ENCODE peak calls at places on chromosomes 2 and 18, in six cellular contexts. One of them, this sample, is unnamed.

GRCh38 chr2:54107455-54107764 is 8.0 kb upstream of the ACYP2 start:
- DNase-seq in tibial nerve: no peak
- DNase-seq in Caki2: no peak
- DNase-seq in GM12891: no peak
- DNase-seq in left ventricle myocardium superior: no peak
- DNase-seq in hepatocyte: no peak
- DNase-seq in this sample: no peak

GRCh38 chr18:55588876-55589595 is 1.0 kb upstream of the TCF4 start:
- DNase-seq in tibial nerve: no peak
- DNase-seq in Caki2: no peak
- DNase-seq in GM12891: no peak
- DNase-seq in left ventricle myocardium superior: no peak
- DNase-seq in hepatocyte: no peak
- DNase-seq in this sample: no peak

GRCh38 chr2:48912110-48912509 is 156.6 kb upstream of the LHCGR start:
- DNase-seq in tibial nerve: no peak
- DNase-seq in Caki2: no peak
- DNase-seq in GM12891: no peak
- DNase-seq in left ventricle myocardium superior: no peak
- DNase-seq in hepatocyte: peak
- DNase-seq in this sample: peak

GRCh38 chr2:64654063-64654811 is 524 bp upstream of the SERTAD2 start:
- DNase-seq in tibial nerve: peak
- DNase-seq in Caki2: no peak
- DNase-seq in GM12891: peak
- DNase-seq in left ventricle myocardium superior: peak
- DNase-seq in hepatocyte: peak
- DNase-seq in this sample: peak

GRCh38 chr2:144466637-144467036 is 53.3 kb downstream of the ZEB2 start:
- DNase-seq in tibial nerve: no peak
- DNase-seq in Caki2: no peak
- DNase-seq in GM12891: no peak
- DNase-seq in left ventricle myocardium superior: no peak
- DNase-seq in hepatocyte: no peak
- DNase-seq in this sample: no peak

GRCh38 chr2:18467727-18468363 is 92.6 kb downstream of the RDH14 start:
- DNase-seq in tibial nerve: no peak
- DNase-seq in Caki2: no peak
- DNase-seq in GM12891: no peak
- DNase-seq in left ventricle myocardium superior: peak
- DNase-seq in hepatocyte: no peak
- DNase-seq in this sample: no peak

GRCh38 chr2:209463226-209463625 is 39.4 kb downstream of the MAP2 start:
- DNase-seq in tibial nerve: no peak
- DNase-seq in Caki2: no peak
- DNase-seq in GM12891: no peak
- DNase-seq in left ventricle myocardium superior: no peak
- DNase-seq in hepatocyte: no peak
- DNase-seq in this sample: no peak

GRCh38 chr18:13618760-13619438 is 107.5 kb downstream of the FAM210A start:
- DNase-seq in tibial nerve: no peak
- DNase-seq in Caki2: no peak
- DNase-seq in GM12891: no peak
- DNase-seq in left ventricle myocardium superior: no peak
- DNase-seq in hepatocyte: no peak
- DNase-seq in this sample: no peak

GRCh38 chr2:217632036-217632435 is 370.8 kb downstream of the TNS1 start:
- DNase-seq in tibial nerve: no peak
- DNase-seq in Caki2: no peak
- DNase-seq in GM12891: no peak
- DNase-seq in left ventricle myocardium superior: peak
- DNase-seq in hepatocyte: no peak
- DNase-seq in this sample: no peak

GRCh38 chr2:1366546-1367134 is 46.6 kb upstream of the TPO start:
- DNase-seq in tibial nerve: peak
- DNase-seq in Caki2: no peak
- DNase-seq in GM12891: no peak
- DNase-seq in left ventricle myocardium superior: peak
- DNase-seq in hepatocyte: no peak
- DNase-seq in this sample: no peak

GRCh38 chr2:37650548-37651101 is 20.8 kb downstream of the CDC42EP3 start:
- DNase-seq in tibial nerve: no peak
- DNase-seq in Caki2: no peak
- DNase-seq in GM12891: no peak
- DNase-seq in left ventricle myocardium superior: no peak
- DNase-seq in hepatocyte: no peak
- DNase-seq in this sample: no peak

GRCh38 chr2:234269769-234270204 is 219.3 kb downstream of the SPP2 start:
- DNase-seq in tibial nerve: no peak
- DNase-seq in Caki2: no peak
- DNase-seq in GM12891: no peak
- DNase-seq in left ventricle myocardium superior: no peak
- DNase-seq in hepatocyte: no peak
- DNase-seq in this sample: peak

GRCh38 chr2:96205888-96206287 is 2.7 kb downstream of the STARD7 start:
- DNase-seq in tibial nerve: no peak
- DNase-seq in Caki2: no peak
- DNase-seq in GM12891: no peak
- DNase-seq in left ventricle myocardium superior: no peak
- DNase-seq in hepatocyte: no peak
- DNase-seq in this sample: peak

GRCh38 chr2:150207979-150208378 is 279.5 kb downstream of the RND3 start:
- DNase-seq in tibial nerve: no peak
- DNase-seq in Caki2: no peak
- DNase-seq in GM12891: no peak
- DNase-seq in left ventricle myocardium superior: no peak
- DNase-seq in hepatocyte: no peak
- DNase-seq in this sample: no peak

GRCh38 chr2:71609958-71610357 is 156.6 kb downstream of the DYSF start:
- DNase-seq in tibial nerve: no peak
- DNase-seq in Caki2: peak
- DNase-seq in GM12891: no peak
- DNase-seq in left ventricle myocardium superior: peak
- DNase-seq in hepatocyte: peak
- DNase-seq in this sample: peak

GRCh38 chr18:74804677-74805076 is 207.0 kb downstream of the ZNF407 start:
- DNase-seq in tibial nerve: no peak
- DNase-seq in Caki2: no peak
- DNase-seq in GM12891: no peak
- DNase-seq in left ventricle myocardium superior: no peak
- DNase-seq in hepatocyte: no peak
- DNase-seq in this sample: no peak

This sample was measured in trophoblast cell.